ENCODE peak calls at places on chromosomes 12 and 14, in nine cellular contexts. T is stimulated activated CD4-positive, alpha-beta T cell treated with anti-CD3 and anti-CD28 coated beads, Interleukin-4, amount 100 ng/mL, for 24 hours; V is glomerular endothelial cell; H is M059J; E is Caki2; O is right lobe of liver; M is heart left ventricle; P is activated CD8-positive, alpha-beta memory T cell treated with anti-CD3 and anti-CD28 coated beads for 1 hour; S is amygdala. Q is an unnamed sample.

GRCh38 chr12:98725481-98726247 is 80.6 kb downstream of the APAF1 start:
- DNase-seq in T (peak; percentile 49), V (no peak), H (peak; percentile 64), E (peak; percentile 27), O (no peak), M (no peak), P (no peak), S (peak; percentile 79), Q (no peak)

GRCh38 chr12:17416748-17417147 is 673.2 kb downstream of the RERGL start:
- DNase-seq in T (no peak), V (no peak), H (no peak), E (no peak), O (no peak), M (no peak), P (no peak), S (no peak), Q (no peak)

GRCh38 chr12:120367252-120367923 is 1.6 kb downstream of the MSI1 start:
- DNase-seq in T (no peak), V (no peak), H (no peak), E (no peak), O (no peak), M (no peak), P (no peak), S (no peak), Q (no peak)

GRCh38 chr12:89521348-89522238 is 3.0 kb downstream of the GALNT4 start:
- DNase-seq in T (no peak), V (no peak), H (peak; percentile 24), E (no peak), O (no peak), M (no peak), P (no peak), S (no peak), Q (no peak)

GRCh38 chr14:72546359-72547035 is 347.4 kb downstream of the DPF3 start:
- DNase-seq in T (no peak), V (no peak), H (no peak), E (no peak), O (no peak), M (no peak), P (no peak), S (no peak), Q (no peak)

GRCh38 chr12:127773520-127773919 is 493.4 kb upstream of the TMEM132C start:
- DNase-seq in T (no peak), V (no peak), H (peak; percentile 48), E (no peak), O (no peak), M (no peak), P (no peak), S (no peak), Q (no peak)

GRCh38 chr12:122207391-122207790 is 3.9 kb downstream of the B3GNT4 start:
- DNase-seq in T (no peak), V (no peak), H (no peak), E (no peak), O (no peak), M (no peak), P (no peak), S (no peak), Q (no peak)

GRCh38 chr12:108581311-108582227 is 16.3 kb downstream of the TMEM119 start:
- DNase-seq in T (no peak), V (no peak), H (no peak), E (no peak), O (no peak), M (no peak), P (no peak), S (no peak), Q (no peak)

GRCh38 chr14:75562048-75562447 is 16.4 kb upstream of the FLVCR2 start:
- DNase-seq in T (peak; percentile 85), V (no peak), H (peak; percentile 53), E (peak; percentile 45), O (no peak), M (no peak), P (no peak), S (no peak), Q (no peak)

GRCh38 chr14:104794641-104795467 is 694 bp downstream of the AKT1 start:
- DNase-seq in T (no peak), V (no peak), H (peak; percentile 33), E (no peak), O (peak; percentile 74), M (peak; percentile 45), P (no peak), S (no peak), Q (no peak)

GRCh38 chr12:96249196-96250118 is 55.3 kb downstream of the ELK3 start:
- DNase-seq in T (no peak), V (no peak), H (no peak), E (no peak), O (no peak), M (peak; percentile 66), P (no peak), S (no peak), Q (no peak)

GRCh38 chr14:100791995-100792394 is 33.9 kb upstream of the MEG3 start:
- DNase-seq in T (no peak), V (no peak), H (no peak), E (no peak), O (no peak), M (no peak), P (no peak), S (no peak), Q (no peak)

GRCh38 chr12:54082402-54082892 is 28.8 kb downstream of the HOXC4 start:
- DNase-seq in T (peak; percentile 31), V (no peak), H (peak; percentile 16), E (no peak), O (no peak), M (no peak), P (no peak), S (no peak), Q (no peak)

GRCh38 chr12:29223936-29224921 is 75.2 kb downstream of the FAR2 start:
- DNase-seq in T (no peak), V (no peak), H (no peak), E (no peak), O (no peak), M (no peak), P (no peak), S (no peak), Q (no peak)

GRCh38 chr12:63862187-63863107 is 17.9 kb downstream of the SRGAP1 start:
- DNase-seq in T (no peak), V (no peak), H (peak; percentile 84), E (peak; percentile 92), O (peak; percentile 78), M (peak; percentile 35), P (no peak), S (no peak), Q (no peak)